ENCODE peak calls at places on chromosomes 16 and 17, in four cellular contexts. D, B, F and N are unnamed samples.

GRCh38 chr17:7897773-7898172 is 9.2 kb downstream of the CHD3 start:
- DNase-seq in F (peak), D (no peak), B (no peak), N (no peak)

GRCh38 chr16:58422809-58423208 is 30.5 kb downstream of the GINS3 start:
- DNase-seq in B (no peak), F (no peak), D (no peak), N (no peak)

GRCh38 chr17:48484850-48485249 is 46.0 kb downstream of the HOXB1 start:
- DNase-seq in D (no peak), B (no peak), F (peak), N (no peak)

GRCh38 chr17:55632236-55632635 is 90.4 kb downstream of the TMEM100 start:
- DNase-seq in D (no peak), F (no peak), B (no peak), N (no peak)

GRCh38 chr17:27878776-27879562 is 14.2 kb downstream of the LYRM9 start:
- DNase-seq in F (no peak), D (no peak), B (no peak), N (no peak)

GRCh38 chr16:63188076-63188771 is 1152.0 kb upstream of the CDH8 start:
- DNase-seq in D (no peak), B (no peak), F (no peak), N (no peak)

GRCh38 chr17:28112199-28112995 is 69.9 kb downstream of the NLK start:
- DNase-seq in B (no peak), D (no peak), F (peak), N (peak)

GRCh38 chr17:81422776-81423697 is 27.8 kb downstream of the BAHCC1 start:
- DNase-seq in F (no peak), B (peak), D (no peak), N (peak)

GRCh38 chr17:42672038-42672437 is 4.8 kb downstream of the PLEKHH3 start:
- DNase-seq in F (no peak), D (no peak), B (no peak), N (no peak)

GRCh38 chr16:4500283-4500682 is 24.1 kb downstream of the HMOX2 start:
- DNase-seq in B (no peak), D (no peak), F (no peak), N (peak)